ENCODE peak calls at places on chromosomes 13 and 19, in five cellular contexts. C, T, G, Q and D are unnamed samples.

GRCh38 chr13:38498271-38498670 is 148.6 kb downstream of the UFM1 start:
- DNase-seq in C (no peak), G (no peak), T (no peak), Q (no peak), D (no peak)

GRCh38 chr13:112582305-112582704 is 5.6 kb downstream of the TUBGCP3 start:
- DNase-seq in C (no peak), G (no peak), Q (no peak), T (no peak), D (no peak)

GRCh38 chr13:110528911-110529310 is 32.6 kb downstream of the RAB20 start:
- DNase-seq in Q (no peak), C (no peak), T (no peak), G (no peak), D (no peak)

GRCh38 chr13:44230736-44231135 is 142.9 kb upstream of the SERP2 start:
- DNase-seq in G (no peak), Q (no peak), T (no peak), C (no peak), D (no peak)

GRCh38 chr13:98482476-98483444 is 94.1 kb downstream of the STK24 start:
- DNase-seq in G (peak), C (peak), T (peak), Q (no peak), D (no peak)

GRCh38 chr13:79668353-79668752 is 187.4 kb downstream of the NDFIP2 start:
- DNase-seq in C (no peak), Q (no peak), T (no peak), G (no peak), D (no peak)

GRCh38 chr13:97005631-97006262 is 11.5 kb upstream of the OXGR1 start:
- DNase-seq in C (no peak), T (no peak), G (peak), Q (no peak), D (no peak)

GRCh38 chr13:41054212-41054877 is 7.0 kb upstream of the WBP4 start:
- DNase-seq in C (no peak), T (no peak), Q (no peak), G (peak), D (no peak)

GRCh38 chr13:74907788-74908187 is 574.2 kb downstream of the TBC1D4 start:
- DNase-seq in Q (no peak), C (no peak), G (no peak), T (no peak), D (no peak)

GRCh38 chr13:33519561-33520479 is 234.3 kb upstream of the STARD13 start:
- DNase-seq in G (no peak), T (no peak), C (no peak), Q (no peak), D (no peak)

GRCh38 chr13:41668130-41668757 is 210.9 kb downstream of the RGCC start:
- DNase-seq in C (no peak), Q (peak), T (no peak), G (peak), D (peak)

GRCh38 chr19:4814625-4815425 is 16.7 kb downstream of the TICAM1 start:
- DNase-seq in G (no peak), C (no peak), T (no peak), Q (no peak), D (no peak)

GRCh38 chr19:18967358-18968146 is 26.5 kb upstream of the HOMER3 start:
- DNase-seq in Q (peak), G (peak), T (peak), C (peak), D (no peak)

GRCh38 chr19:10625003-10625761 is at the start of gene SLC44A2:
- DNase-seq in G (peak), T (peak), Q (peak), C (peak), D (no peak)

GRCh38 chr19:44951179-44952159 is 3.7 kb upstream of the CLPTM1 start:
- DNase-seq in G (peak), Q (peak), C (peak), T (peak), D (no peak)

GRCh38 chr19:13463296-13463695 is 43.0 kb downstream of the CACNA1A start:
- DNase-seq in C (no peak), Q (no peak), T (no peak), G (no peak), D (no peak)

GRCh38 chr13:71672527-71672926 is 194.5 kb downstream of the DACH1 start:
- DNase-seq in Q (no peak), C (no peak), G (no peak), T (no peak), D (no peak)

GRCh38 chr13:99197257-99197651 is 3.4 kb upstream of the UBAC2 start:
- DNase-seq in Q (no peak), G (no peak), C (no peak), T (no peak), D (no peak)

GRCh38 chr19:3389876-3390361 is 23.5 kb downstream of the NFIC start:
- DNase-seq in T (peak), Q (no peak), G (peak), C (no peak), D (no peak)

GRCh38 chr13:113875429-113875815 is 11.5 kb upstream of the GAS6 start:
- DNase-seq in Q (no peak), G (no peak), C (no peak), T (no peak), D (no peak)

GRCh38 chr13:50453238-50453637 is 390.3 kb downstream of the DLEU7 start:
- DNase-seq in T (no peak), Q (no peak), C (no peak), G (peak), D (no peak)

GRCh38 chr13:113337556-113337955 is 26.4 kb downstream of the GRTP1 start:
- DNase-seq in G (no peak), T (peak), Q (no peak), C (no peak), D (no peak)

GRCh38 chr19:44738603-44739585 is 9.6 kb upstream of the BCL3 start:
- DNase-seq in C (no peak), T (no peak), G (peak), Q (no peak), D (no peak)

GRCh38 chr19:6097911-6098310 is 12.4 kb downstream of the RFX2 start:
- DNase-seq in G (no peak), T (no peak), C (no peak), Q (no peak), D (no peak)

GRCh38 chr13:106152047-106152446 is 383.4 kb downstream of the EFNB2 start:
- DNase-seq in T (no peak), C (no peak), Q (no peak), G (peak), D (no peak)

GRCh38 chr19:4375164-4375619 is 25.2 kb downstream of the SH3GL1 start:
- DNase-seq in G (peak), T (peak), Q (no peak), C (no peak), D (no peak)

GRCh38 chr13:100550433-100550832 is 38.2 kb downstream of the GGACT start:
- DNase-seq in T (peak), C (no peak), Q (no peak), G (no peak), D (no peak)

GRCh38 chr13:40318366-40318765 is 348.1 kb downstream of the FOXO1 start:
- DNase-seq in Q (no peak), T (peak), C (no peak), G (peak), D (no peak)

GRCh38 chr13:107202371-107203023 is 634.6 kb upstream of the ARGLU1 start:
- DNase-seq in Q (no peak), C (no peak), G (peak), T (no peak), D (no peak)

GRCh38 chr19:56189785-56190184 is 7.8 kb downstream of the ZSCAN5B start:
- DNase-seq in G (no peak), T (no peak), Q (no peak), C (no peak), D (no peak)

GRCh38 chr19:42191855-42192254 is 25.6 kb downstream of the DEDD2 start:
- DNase-seq in G (peak), C (no peak), T (no peak), Q (no peak), D (no peak)

GRCh38 chr19:5292453-5292842 is 48.2 kb downstream of the PTPRS start:
- DNase-seq in C (no peak), Q (no peak), T (no peak), G (no peak), D (no peak)

GRCh38 chr13:93775507-93776108 is 549.0 kb downstream of the GPC6 start:
- DNase-seq in G (peak), T (no peak), C (no peak), Q (no peak), D (no peak)

GRCh38 chr13:113393226-113393571 is 29.3 kb upstream of the GRTP1 start:
- DNase-seq in C (peak), T (no peak), G (no peak), Q (peak), D (no peak)

GRCh38 chr13:34571716-34572115 is 370.4 kb upstream of the NBEA start:
- DNase-seq in G (no peak), Q (no peak), C (no peak), T (no peak), D (no peak)

GRCh38 chr13:42798118-42798517 is 16.7 kb downstream of the FAM216B start:
- DNase-seq in T (no peak), Q (no peak), C (no peak), G (no peak), D (no peak)

GRCh38 chr13:67283602-67284001 is 53.5 kb upstream of the PCDH9 start:
- DNase-seq in Q (no peak), G (peak), T (no peak), C (no peak), D (no peak)

DNA sequence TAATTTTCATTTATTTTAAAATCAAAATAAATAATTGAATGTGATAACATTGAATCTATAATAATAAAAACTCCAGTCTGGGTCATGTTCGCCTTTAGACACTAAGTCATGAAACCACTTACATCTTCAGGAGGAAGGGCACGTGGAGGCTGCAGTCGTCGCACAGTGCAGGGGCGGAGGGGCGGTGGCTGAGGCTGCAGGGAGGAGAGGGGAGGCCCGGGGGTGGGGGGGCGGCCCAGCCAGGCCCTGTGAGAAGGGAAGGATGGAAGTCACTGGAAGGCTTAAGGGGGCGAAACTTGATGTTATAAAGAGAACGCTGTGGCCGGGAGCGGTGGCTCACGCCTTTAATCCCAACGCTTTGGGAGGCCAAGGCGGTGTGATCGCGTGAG is 14.9 kb upstream of the LATS2 start:
- DNase-seq in T (no peak), Q (no peak), C (no peak), G (no peak), D (no peak)
- H3K4me3 ChIP-seq in T (peak), Q (peak), C (peak), G (peak), D (no peak)

GRCh38 chr19:54464624-54465266 is 1.2 kb upstream of the LENG9 start:
- DNase-seq in Q (peak), G (peak), T (peak), C (peak), D (peak)
- TF ChIP-seq CTCF in Q (no peak), G (no peak), T (no peak), C (peak), D (no peak)

GRCh38 chr13:60152114-60152513 is 11.6 kb downstream of the DIAPH3 start:
- DNase-seq in C (no peak), Q (no peak), T (no peak), G (peak), D (no peak)

GRCh38 chr13:60150538-60150937 is 13.2 kb downstream of the DIAPH3 start:
- DNase-seq in T (no peak), Q (no peak), G (no peak), C (no peak), D (no peak)

GRCh38 chr13:60146491-60146890 is 17.2 kb downstream of the DIAPH3 start:
- DNase-seq in C (no peak), G (no peak), Q (no peak), T (no peak), D (no peak)

GRCh38 chr13:60147361-60147760 is 16.4 kb downstream of the DIAPH3 start:
- DNase-seq in G (no peak), T (no peak), C (no peak), Q (no peak), D (no peak)

DNA sequence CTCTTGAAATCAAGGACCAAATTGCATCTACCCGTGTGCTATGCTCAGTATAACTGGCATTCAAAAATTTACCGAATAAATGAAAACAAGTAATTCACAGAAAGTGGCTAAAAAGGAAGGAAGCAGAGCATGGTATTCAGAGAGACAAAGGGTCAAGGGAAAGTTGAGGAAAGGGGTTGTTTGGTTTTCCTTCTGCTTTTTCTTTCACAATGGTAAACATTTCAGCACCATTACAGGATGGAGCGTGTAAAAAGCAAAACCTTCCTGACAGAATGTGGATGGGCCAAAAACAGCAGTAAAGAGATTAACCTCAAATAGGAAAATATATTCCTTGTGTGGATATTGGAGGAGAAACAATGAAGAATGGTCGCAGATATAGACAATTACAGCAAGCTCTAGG is 14.8 kb downstream of the DIAPH3 start:
- DNase-seq in Q (no peak), C (no peak), G (no peak), T (no peak), D (no peak)
- H3K4me3 ChIP-seq in Q (no peak), C (no peak), G (no peak), T (no peak), D (no peak)

GRCh38 chr13:101916108-101916757 is 463.8 kb downstream of the ITGBL1 start:
- DNase-seq in G (no peak), C (no peak), Q (no peak), T (no peak), D (no peak)
- TF ChIP-seq CTCF in G (peak), C (no peak), Q (peak), T (no peak), D (no peak)

DNA sequence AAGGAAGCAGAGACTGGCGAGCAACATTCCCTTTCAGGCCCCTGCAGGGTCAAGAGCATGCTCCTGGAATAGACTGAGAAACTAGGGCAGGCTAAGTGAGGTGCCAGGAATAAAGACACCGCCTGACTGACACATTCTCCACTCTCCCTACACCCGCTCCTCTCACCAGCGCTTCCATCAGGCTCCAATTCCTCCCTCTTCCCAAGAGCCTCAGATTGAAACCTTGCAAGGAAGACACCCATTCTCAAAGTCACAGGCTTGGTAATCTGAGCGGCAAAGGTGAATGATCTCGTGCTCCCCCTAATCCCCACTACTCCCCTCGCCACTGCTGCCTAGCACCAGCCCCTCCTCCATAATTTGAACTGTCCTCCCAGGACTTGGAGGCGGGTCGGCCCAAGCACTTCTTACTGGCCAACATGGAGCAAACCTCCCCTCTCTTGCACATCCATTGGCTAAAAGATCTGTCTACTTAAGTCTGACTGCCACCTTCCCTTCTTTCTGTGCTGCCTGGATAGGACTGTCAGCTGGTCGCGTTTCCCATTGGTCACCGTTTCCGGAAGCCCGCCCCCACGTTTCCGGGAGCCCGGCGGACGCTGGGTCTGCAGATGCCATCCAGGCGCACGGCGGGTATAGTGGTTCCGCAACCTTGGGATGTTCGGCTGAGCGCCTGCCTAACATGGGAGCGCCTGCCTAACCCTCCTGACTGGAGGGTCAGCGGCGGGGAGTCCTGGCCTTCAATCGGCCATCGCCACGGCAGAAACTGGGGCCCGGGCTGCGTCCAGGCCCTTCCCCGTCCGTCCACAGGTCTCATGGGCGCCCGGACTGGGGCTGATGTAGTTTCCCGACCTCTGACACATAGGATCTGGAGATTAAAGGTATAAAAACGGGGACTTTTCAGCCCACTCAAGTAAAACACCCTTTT is 33.6 kb downstream of the ZNF383 start:
- DNase-seq in G (peak), Q (peak), C (no peak), T (peak), D (peak)
- H3K4me3 ChIP-seq in G (peak), Q (peak), C (peak), T (peak), D (peak)

GRCh38 chr13:29771247-29771646 is 79.2 kb downstream of the UBL3 start:
- DNase-seq in G (peak), Q (no peak), T (no peak), C (no peak), D (peak)
- TF ChIP-seq CTCF in G (no peak), Q (peak), T (peak), C (peak), D (no peak)

DNA sequence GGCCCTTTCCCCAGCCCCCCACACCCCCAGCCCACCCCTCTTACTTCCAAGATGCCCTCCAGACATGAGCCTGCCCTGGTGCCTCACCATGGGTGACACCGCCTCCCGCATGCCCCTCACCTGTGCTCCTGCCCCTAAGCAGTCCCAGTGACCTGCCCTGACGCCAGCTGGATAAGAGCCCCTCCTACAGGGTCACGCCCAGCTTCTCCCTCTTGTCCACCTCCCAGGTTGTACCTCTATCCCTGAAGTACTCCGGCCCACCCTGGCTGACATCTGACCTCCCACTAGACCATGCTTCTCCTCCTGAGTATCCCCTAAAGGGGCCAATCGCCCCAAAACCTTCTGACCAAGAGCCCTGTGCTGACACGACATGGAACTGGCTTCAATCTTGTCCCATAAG is 51.3 kb downstream of the COLGALT1 start:
- DNase-seq in C (no peak), Q (no peak), T (no peak), G (no peak), D (no peak)
- H3K4me3 ChIP-seq in C (no peak), Q (peak), T (no peak), G (no peak), D (peak)

GRCh38 chr19:51511353-51511752 is 9.8 kb upstream of the SIGLEC12 start:
- DNase-seq in T (no peak), G (no peak), Q (no peak), C (no peak), D (no peak)
- TF ChIP-seq CTCF in T (no peak), G (no peak), Q (no peak), C (no peak), D (peak)

GRCh38 chr13:24224232-24224680 is 63.7 kb downstream of the SPATA13 start:
- DNase-seq in G (no peak), T (no peak), Q (no peak), C (no peak), D (no peak)

GRCh38 chr13:24222756-24223155 is 62.2 kb downstream of the SPATA13 start:
- DNase-seq in T (no peak), G (no peak), C (no peak), Q (no peak), D (no peak)

GRCh38 chr13:24225930-24226329 is 65.4 kb downstream of the SPATA13 start:
- DNase-seq in C (no peak), Q (no peak), T (no peak), G (no peak), D (no peak)

GRCh38 chr13:24225062-24225461 is 64.5 kb downstream of the SPATA13 start:
- DNase-seq in C (no peak), T (no peak), G (no peak), Q (no peak), D (no peak)

GRCh38 chr13:24223341-24224231 is 63.1 kb downstream of the SPATA13 start:
- DNase-seq in T (no peak), Q (no peak), C (no peak), G (no peak), D (no peak)
- H3K4me3 ChIP-seq in T (no peak), Q (no peak), C (peak), G (no peak), D (peak)

DNA sequence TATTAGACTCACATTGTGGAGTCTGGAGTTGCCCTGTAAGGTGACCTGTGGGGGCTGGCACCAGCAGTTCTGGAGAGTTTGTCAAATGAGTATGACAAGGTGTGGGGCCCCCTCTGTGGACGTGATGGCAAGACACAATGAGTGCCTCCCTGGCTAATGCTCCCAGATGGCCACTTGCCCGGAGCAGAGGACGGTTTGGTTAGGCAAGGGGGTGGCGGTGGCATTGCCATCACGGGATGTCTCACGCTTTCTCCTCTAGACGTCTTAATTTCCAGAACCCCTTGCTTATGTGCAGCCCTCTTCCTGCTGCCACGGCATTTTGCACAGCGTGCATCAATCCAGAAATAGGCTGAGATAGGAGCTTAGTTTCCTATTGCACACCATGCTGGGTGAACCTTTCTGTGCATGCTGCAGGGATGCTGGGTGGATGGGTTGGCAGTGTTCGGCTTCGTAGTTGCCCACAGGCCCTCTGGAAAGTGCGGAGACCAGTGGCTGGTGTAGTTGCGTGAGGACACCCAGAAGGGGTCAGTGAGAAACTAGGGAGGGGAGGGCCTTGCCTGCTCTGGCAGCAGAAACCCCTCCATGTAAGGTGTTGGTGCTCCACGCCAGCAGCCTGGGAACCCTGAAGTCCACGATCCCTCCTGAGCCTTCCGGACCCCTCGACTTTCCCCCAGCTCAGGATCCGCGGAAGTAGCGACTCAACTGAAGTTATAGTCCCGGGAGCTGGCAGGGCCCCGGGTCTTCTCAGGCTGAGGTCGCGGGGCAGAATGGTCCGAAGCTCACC is 18.1 kb upstream of the LRP3 start:
- DNase-seq in C (no peak), Q (peak), G (no peak), T (peak), D (peak)
- TF ChIP-seq CTCF in C (no peak), Q (peak), G (no peak), T (no peak), D (no peak)